ENCODE peak calls at places on chromosomes 12 and 14, in eight cellular contexts. One of them, this sample, is unnamed.

GRCh38 chr14:55075628-55076027 is 24.2 kb downstream of the MAPK1IP1L start:
- DNase-seq in GM23338: no peak
- DNase-seq in dorsolateral prefrontal cortex: no peak
- DNase-seq in CD8-positive, alpha-beta T cell: no peak
- DNase-seq in heart right ventricle: no peak
- DNase-seq in AG04450: no peak
- DNase-seq in right atrium auricular region: no peak
- DNase-seq in psoas muscle: no peak
- DNase-seq in this sample: no peak

GRCh38 chr14:101875726-101876268 is 88.6 kb upstream of the DYNC1H1 start:
- DNase-seq in GM23338: no peak
- DNase-seq in CD8-positive, alpha-beta T cell: no peak
- DNase-seq in AG04450: no peak
- DNase-seq in psoas muscle: no peak
- DNase-seq in heart right ventricle: no peak
- DNase-seq in dorsolateral prefrontal cortex: no peak
- DNase-seq in right atrium auricular region: no peak
- DNase-seq in this sample: no peak

GRCh38 chr12:52063081-52063985 is 6.4 kb upstream of the ATG101 start:
- DNase-seq in CD8-positive, alpha-beta T cell: no peak
- DNase-seq in heart right ventricle: peak; percentile 68
- DNase-seq in GM23338: no peak
- DNase-seq in right atrium auricular region: no peak
- DNase-seq in AG04450: no peak
- DNase-seq in dorsolateral prefrontal cortex: no peak
- DNase-seq in psoas muscle: peak; percentile 86
- DNase-seq in this sample: no peak

GRCh38 chr14:85516239-85517112 is 13.5 kb upstream of the FLRT2 start:
- DNase-seq in heart right ventricle: no peak
- DNase-seq in dorsolateral prefrontal cortex: no peak
- DNase-seq in GM23338: no peak
- DNase-seq in AG04450: no peak
- DNase-seq in right atrium auricular region: no peak
- DNase-seq in psoas muscle: no peak
- DNase-seq in CD8-positive, alpha-beta T cell: no peak
- DNase-seq in this sample: no peak

GRCh38 chr12:90036641-90037040 is 328.0 kb upstream of the ATP2B1 start:
- DNase-seq in psoas muscle: no peak
- DNase-seq in GM23338: no peak
- DNase-seq in CD8-positive, alpha-beta T cell: no peak
- DNase-seq in AG04450: no peak
- DNase-seq in heart right ventricle: no peak
- DNase-seq in right atrium auricular region: no peak
- DNase-seq in dorsolateral prefrontal cortex: no peak
- DNase-seq in this sample: no peak

GRCh38 chr14:51824191-51824590 is 36.2 kb upstream of the GNG2 start:
- DNase-seq in heart right ventricle: no peak
- DNase-seq in CD8-positive, alpha-beta T cell: no peak
- DNase-seq in GM23338: no peak
- DNase-seq in psoas muscle: no peak
- DNase-seq in dorsolateral prefrontal cortex: no peak
- DNase-seq in AG04450: no peak
- DNase-seq in right atrium auricular region: no peak
- DNase-seq in this sample: no peak

GRCh38 chr14:91780452-91780851 is 48.6 kb upstream of the CATSPERB start:
- DNase-seq in heart right ventricle: no peak
- DNase-seq in AG04450: no peak
- DNase-seq in right atrium auricular region: no peak
- DNase-seq in psoas muscle: no peak
- DNase-seq in dorsolateral prefrontal cortex: no peak
- DNase-seq in CD8-positive, alpha-beta T cell: no peak
- DNase-seq in GM23338: no peak
- DNase-seq in this sample: no peak

GRCh38 chr14:53924754-53925153 is 31.9 kb downstream of the BMP4 start:
- DNase-seq in AG04450: peak; percentile 54
- DNase-seq in right atrium auricular region: no peak
- DNase-seq in dorsolateral prefrontal cortex: no peak
- DNase-seq in psoas muscle: no peak
- DNase-seq in GM23338: no peak
- DNase-seq in CD8-positive, alpha-beta T cell: no peak
- DNase-seq in heart right ventricle: no peak
- DNase-seq in this sample: no peak

GRCh38 chr12:52285851-52286530 is 5.3 kb downstream of the KRT81 start:
- DNase-seq in right atrium auricular region: no peak
- DNase-seq in GM23338: no peak
- DNase-seq in AG04450: no peak
- DNase-seq in CD8-positive, alpha-beta T cell: no peak
- DNase-seq in dorsolateral prefrontal cortex: no peak
- DNase-seq in psoas muscle: no peak
- DNase-seq in heart right ventricle: no peak
- DNase-seq in this sample: no peak

GRCh38 chr12:49212572-49212971 is 23.7 kb upstream of the TUBA1A start:
- DNase-seq in CD8-positive, alpha-beta T cell: no peak
- DNase-seq in AG04450: no peak
- DNase-seq in psoas muscle: no peak
- DNase-seq in right atrium auricular region: no peak
- DNase-seq in heart right ventricle: no peak
- DNase-seq in GM23338: no peak
- DNase-seq in dorsolateral prefrontal cortex: no peak
- DNase-seq in this sample: no peak

GRCh38 chr12:2539938-2540337 is 254.8 kb upstream of the FKBP4 start:
- DNase-seq in right atrium auricular region: no peak
- DNase-seq in dorsolateral prefrontal cortex: no peak
- DNase-seq in GM23338: no peak
- DNase-seq in CD8-positive, alpha-beta T cell: no peak
- DNase-seq in psoas muscle: no peak
- DNase-seq in AG04450: no peak
- DNase-seq in heart right ventricle: peak; percentile 54
- DNase-seq in this sample: no peak

GRCh38 chr14:51419685-51420084 is 179.6 kb downstream of the TMX1 start:
- DNase-seq in AG04450: no peak
- DNase-seq in heart right ventricle: no peak
- DNase-seq in CD8-positive, alpha-beta T cell: peak; percentile 3
- DNase-seq in dorsolateral prefrontal cortex: no peak
- DNase-seq in GM23338: no peak
- DNase-seq in right atrium auricular region: no peak
- DNase-seq in psoas muscle: no peak
- DNase-seq in this sample: no peak

GRCh38 chr12:124301084-124301654 is 6.3 kb downstream of the RFLNA start:
- DNase-seq in CD8-positive, alpha-beta T cell: no peak
- DNase-seq in AG04450: no peak
- DNase-seq in GM23338: no peak
- DNase-seq in dorsolateral prefrontal cortex: no peak
- DNase-seq in right atrium auricular region: no peak
- DNase-seq in heart right ventricle: no peak
- DNase-seq in psoas muscle: peak; percentile 21
- DNase-seq in this sample: no peak

GRCh38 chr14:61478971-61479473 is 157.6 kb downstream of the PRKCH start:
- DNase-seq in psoas muscle: no peak
- DNase-seq in heart right ventricle: no peak
- DNase-seq in AG04450: no peak
- DNase-seq in CD8-positive, alpha-beta T cell: no peak
- DNase-seq in right atrium auricular region: no peak
- DNase-seq in GM23338: no peak
- DNase-seq in dorsolateral prefrontal cortex: no peak
- DNase-seq in this sample: no peak

GRCh38 chr12:69570000-69570516 is 15.2 kb upstream of the CCT2 start:
- DNase-seq in right atrium auricular region: no peak
- DNase-seq in AG04450: no peak
- DNase-seq in heart right ventricle: no peak
- DNase-seq in dorsolateral prefrontal cortex: no peak
- DNase-seq in GM23338: no peak
- DNase-seq in CD8-positive, alpha-beta T cell: no peak
- DNase-seq in psoas muscle: no peak
- DNase-seq in this sample: no peak

GRCh38 chr14:72812292-72812851 is 81.5 kb downstream of the DPF3 start:
- DNase-seq in right atrium auricular region: no peak
- DNase-seq in psoas muscle: peak; percentile 95
- DNase-seq in AG04450: no peak
- DNase-seq in dorsolateral prefrontal cortex: peak; percentile 81
- DNase-seq in heart right ventricle: peak; percentile 72
- DNase-seq in CD8-positive, alpha-beta T cell: no peak
- DNase-seq in GM23338: peak; percentile 50
- DNase-seq in this sample: no peak

GRCh38 chr12:48968004-48968403 is 3.5 kb downstream of the WNT10B start:
- DNase-seq in right atrium auricular region: no peak
- DNase-seq in dorsolateral prefrontal cortex: no peak
- DNase-seq in CD8-positive, alpha-beta T cell: no peak
- DNase-seq in heart right ventricle: no peak
- DNase-seq in psoas muscle: no peak
- DNase-seq in GM23338: no peak
- DNase-seq in AG04450: no peak
- DNase-seq in this sample: no peak

GRCh38 chr12:12398026-12398859 is 41.4 kb downstream of the BORCS5 start:
- DNase-seq in AG04450: peak; percentile 89
- DNase-seq in dorsolateral prefrontal cortex: no peak
- DNase-seq in psoas muscle: peak; percentile 71
- DNase-seq in GM23338: no peak
- DNase-seq in heart right ventricle: peak; percentile 29
- DNase-seq in CD8-positive, alpha-beta T cell: no peak
- DNase-seq in right atrium auricular region: peak; percentile 84
- DNase-seq in this sample: peak; percentile 88

GRCh38 chr14:64434528-64434927 is 30.8 kb upstream of the AKAP5 start:
- DNase-seq in dorsolateral prefrontal cortex: no peak
- DNase-seq in psoas muscle: no peak
- DNase-seq in right atrium auricular region: no peak
- DNase-seq in GM23338: no peak
- DNase-seq in CD8-positive, alpha-beta T cell: no peak
- DNase-seq in heart right ventricle: no peak
- DNase-seq in AG04450: no peak
- DNase-seq in this sample: peak; percentile 22

GRCh38 chr14:93115920-93116675 is at the start of gene ITPK1:
- DNase-seq in AG04450: no peak
- DNase-seq in GM23338: peak; percentile 78
- DNase-seq in dorsolateral prefrontal cortex: peak; percentile 39
- DNase-seq in CD8-positive, alpha-beta T cell: peak; percentile 44
- DNase-seq in heart right ventricle: peak; percentile 64
- DNase-seq in psoas muscle: peak; percentile 75
- DNase-seq in right atrium auricular region: no peak
- DNase-seq in this sample: peak; percentile 50

GRCh38 chr14:89672636-89673279 is 255.7 kb upstream of the FOXN3 start:
- DNase-seq in AG04450: no peak
- DNase-seq in right atrium auricular region: no peak
- DNase-seq in psoas muscle: no peak
- DNase-seq in GM23338: no peak
- DNase-seq in CD8-positive, alpha-beta T cell: no peak
- DNase-seq in heart right ventricle: peak; percentile 22
- DNase-seq in dorsolateral prefrontal cortex: no peak
- DNase-seq in this sample: peak; percentile 32

GRCh38 chr14:99123208-99123870 is 148.7 kb downstream of the BCL11B start:
- DNase-seq in GM23338: no peak
- DNase-seq in right atrium auricular region: peak; percentile 38
- DNase-seq in dorsolateral prefrontal cortex: no peak
- DNase-seq in psoas muscle: no peak
- DNase-seq in CD8-positive, alpha-beta T cell: no peak
- DNase-seq in AG04450: no peak
- DNase-seq in heart right ventricle: no peak
- DNase-seq in this sample: no peak
- H3K27me3 ChIP-seq in GM23338: no peaks in the 10 kb centered on the region
- H3K27me3 ChIP-seq in right atrium auricular region: peaks cover 3% of the 10 kb centered on the region
- H3K27me3 ChIP-seq in dorsolateral prefrontal cortex: peaks cover 30% of the 10 kb centered on the region
- H3K27me3 ChIP-seq in psoas muscle: peaks cover 37% of the 10 kb centered on the region
- H3K27me3 ChIP-seq in CD8-positive, alpha-beta T cell: no peaks in the 10 kb centered on the region
- H3K27me3 ChIP-seq in AG04450: no peaks in the 10 kb centered on the region
- H3K27me3 ChIP-seq in heart right ventricle: peaks cover 34% of the 10 kb centered on the region
- H3K27me3 ChIP-seq in this sample: no peaks in the 10 kb centered on the region

GRCh38 chr14:105480807-105481801 is 5.6 kb upstream of the CRIP1 start:
- DNase-seq in right atrium auricular region: peak; percentile 95
- DNase-seq in CD8-positive, alpha-beta T cell: peak; percentile 88
- DNase-seq in heart right ventricle: peak; percentile 92
- DNase-seq in GM23338: peak; percentile 91
- DNase-seq in psoas muscle: peak; percentile 92
- DNase-seq in dorsolateral prefrontal cortex: peak; percentile 86
- DNase-seq in AG04450: peak; percentile 60
- DNase-seq in this sample: peak; percentile 95
- TF ChIP-seq CTCF in right atrium auricular region: peak; percentile 99
- TF ChIP-seq CTCF in CD8-positive, alpha-beta T cell: peak; percentile 80
- TF ChIP-seq CTCF in heart right ventricle: peak; percentile 100
- TF ChIP-seq CTCF in GM23338: peak; percentile 96
- TF ChIP-seq CTCF in psoas muscle: peak; percentile 99
- TF ChIP-seq CTCF in dorsolateral prefrontal cortex: peak; percentile 99
- TF ChIP-seq CTCF in AG04450: peak; percentile 97
- TF ChIP-seq CTCF in this sample: peak; percentile 92

GRCh38 chr14:94933411-94933964 is 163.6 kb upstream of the GSC start:
- DNase-seq in dorsolateral prefrontal cortex: no peak
- DNase-seq in AG04450: no peak
- DNase-seq in GM23338: no peak
- DNase-seq in psoas muscle: no peak
- DNase-seq in CD8-positive, alpha-beta T cell: no peak
- DNase-seq in heart right ventricle: no peak
- DNase-seq in right atrium auricular region: no peak
- DNase-seq in this sample: no peak
- H3K27me3 ChIP-seq in dorsolateral prefrontal cortex: peaks cover 7% of the 10 kb centered on the region
- H3K27me3 ChIP-seq in AG04450: no peaks in the 10 kb centered on the region
- H3K27me3 ChIP-seq in GM23338: no peaks in the 10 kb centered on the region
- H3K27me3 ChIP-seq in psoas muscle: peaks cover 5% of the 10 kb centered on the region
- H3K27me3 ChIP-seq in CD8-positive, alpha-beta T cell: no peaks in the 10 kb centered on the region
- H3K27me3 ChIP-seq in heart right ventricle: no peaks in the 10 kb centered on the region
- H3K27me3 ChIP-seq in right atrium auricular region: no peaks in the 10 kb centered on the region
- H3K27me3 ChIP-seq in this sample: no peaks in the 10 kb centered on the region

GRCh38 chr14:30369531-30370180 is 189.3 kb upstream of the G2E3 start:
- DNase-seq in CD8-positive, alpha-beta T cell: no peak
- DNase-seq in psoas muscle: no peak
- DNase-seq in GM23338: no peak
- DNase-seq in right atrium auricular region: no peak
- DNase-seq in heart right ventricle: no peak
- DNase-seq in AG04450: no peak
- DNase-seq in dorsolateral prefrontal cortex: no peak
- DNase-seq in this sample: no peak

GRCh38 chr14:30375280-30375892 is 183.6 kb upstream of the G2E3 start:
- DNase-seq in CD8-positive, alpha-beta T cell: peak; percentile 20
- DNase-seq in AG04450: peak; percentile 10
- DNase-seq in right atrium auricular region: peak; percentile 66
- DNase-seq in heart right ventricle: peak; percentile 42
- DNase-seq in psoas muscle: peak; percentile 74
- DNase-seq in dorsolateral prefrontal cortex: no peak
- DNase-seq in GM23338: peak; percentile 81
- DNase-seq in this sample: peak; percentile 74

DNA sequence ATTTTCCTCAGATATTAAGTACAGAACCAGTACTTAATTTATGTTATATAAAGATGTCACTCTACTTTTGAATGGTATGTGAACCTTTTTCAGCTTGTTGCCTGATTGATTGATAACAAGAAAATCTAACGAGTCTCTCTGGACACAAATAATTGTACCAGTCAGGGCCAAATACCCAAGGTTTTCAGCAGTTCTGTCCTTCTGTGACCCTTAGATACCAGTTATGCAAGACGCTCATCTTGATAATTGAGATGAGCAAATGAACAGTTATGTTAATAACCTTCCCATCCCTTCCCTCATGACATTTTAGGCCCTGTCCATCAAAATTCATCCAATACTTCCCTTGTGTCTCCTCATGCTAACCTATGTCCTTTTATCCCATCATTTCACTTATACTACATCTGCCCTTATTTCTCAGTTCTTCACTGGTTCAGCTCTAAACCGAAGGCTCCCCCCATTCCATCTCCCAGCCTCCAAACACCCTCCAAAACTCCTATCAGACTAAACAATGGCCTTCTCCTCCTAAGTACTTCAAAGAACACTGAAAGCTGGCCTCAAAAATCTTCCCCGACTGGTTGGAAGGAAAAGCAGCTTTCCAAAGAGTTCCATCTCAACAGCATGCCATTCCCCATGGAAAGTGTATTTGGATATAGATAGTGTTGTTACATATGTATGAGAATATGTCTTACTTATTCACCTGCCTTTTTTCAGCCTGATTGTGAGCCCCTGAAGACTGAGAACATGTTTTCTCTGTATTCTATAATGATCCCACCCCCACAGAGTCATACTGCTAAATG is 185.7 kb upstream of the G2E3 start:
- DNase-seq in heart right ventricle: no peak
- DNase-seq in GM23338: no peak
- DNase-seq in CD8-positive, alpha-beta T cell: no peak
- DNase-seq in dorsolateral prefrontal cortex: no peak
- DNase-seq in psoas muscle: no peak
- DNase-seq in right atrium auricular region: no peak
- DNase-seq in AG04450: no peak
- DNase-seq in this sample: no peak
- TF ChIP-seq CTCF in heart right ventricle: no peak
- TF ChIP-seq CTCF in GM23338: no peak
- TF ChIP-seq CTCF in CD8-positive, alpha-beta T cell: no peak
- TF ChIP-seq CTCF in dorsolateral prefrontal cortex: no peak
- TF ChIP-seq CTCF in psoas muscle: no peak
- TF ChIP-seq CTCF in right atrium auricular region: no peak
- TF ChIP-seq CTCF in AG04450: no peak
- TF ChIP-seq CTCF in this sample: no peak

This sample was measured in Caco-2.